ENCODE peak calls at places on chromosome 9, in four cellular contexts. One of them, this sample, is unnamed.

GRCh38 chr9:109001275-109001676 is 12.0 kb downstream of the CTNNAL1 start:
- DNase-seq in uterus: no peak
- DNase-seq in prostate gland: no peak
- DNase-seq in HCT116: peak
- DNase-seq in this sample: peak

GRCh38 chr9:89564257-89564878 is 40.4 kb upstream of the GADD45G start:
- DNase-seq in uterus: no peak
- DNase-seq in prostate gland: no peak
- DNase-seq in HCT116: peak
- DNase-seq in this sample: peak

GRCh38 chr9:17660158-17660557 is 81.3 kb downstream of the SH3GL2 start:
- DNase-seq in prostate gland: no peak
- DNase-seq in HCT116: no peak
- DNase-seq in uterus: no peak
- DNase-seq in this sample: no peak

GRCh38 chr9:71681104-71681707 is 87.1 kb downstream of the CEMIP2 start:
- DNase-seq in HCT116: no peak
- DNase-seq in uterus: no peak
- DNase-seq in prostate gland: no peak
- DNase-seq in this sample: no peak

GRCh38 chr9:116331241-116331640 is 177.7 kb downstream of the PAPPA start:
- DNase-seq in HCT116: no peak
- DNase-seq in uterus: no peak
- DNase-seq in prostate gland: no peak
- DNase-seq in this sample: no peak

GRCh38 chr9:128434340-128434739 is 13.7 kb downstream of the CERCAM start:
- DNase-seq in prostate gland: no peak
- DNase-seq in HCT116: no peak
- DNase-seq in uterus: no peak
- DNase-seq in this sample: no peak

GRCh38 chr9:33142531-33142930 is 24.6 kb downstream of the B4GALT1 start:
- DNase-seq in HCT116: no peak
- DNase-seq in uterus: no peak
- DNase-seq in prostate gland: no peak
- DNase-seq in this sample: no peak

GRCh38 chr9:127968717-127969383 is 11.9 kb downstream of the EEIG1 start:
- DNase-seq in prostate gland: peak
- DNase-seq in HCT116: peak
- DNase-seq in uterus: peak
- DNase-seq in this sample: peak

GRCh38 chr9:613771-614347 is 227.6 kb upstream of the DMRT1 start:
- DNase-seq in prostate gland: peak
- DNase-seq in HCT116: peak
- DNase-seq in uterus: peak
- DNase-seq in this sample: peak

GRCh38 chr9:13485068-13485596 is 205.6 kb upstream of the MPDZ start:
- DNase-seq in HCT116: no peak
- DNase-seq in prostate gland: peak
- DNase-seq in uterus: peak
- DNase-seq in this sample: peak

GRCh38 chr9:13487071-13487470 is 207.6 kb upstream of the MPDZ start:
- DNase-seq in HCT116: no peak
- DNase-seq in uterus: no peak
- DNase-seq in prostate gland: no peak
- DNase-seq in this sample: no peak

GRCh38 chr9:13487498-13487897 is 208.0 kb upstream of the MPDZ start:
- DNase-seq in HCT116: no peak
- DNase-seq in prostate gland: no peak
- DNase-seq in uterus: no peak
- DNase-seq in this sample: no peak

GRCh38 chr9:13481274-13481673 is 201.8 kb upstream of the MPDZ start:
- DNase-seq in HCT116: no peak
- DNase-seq in prostate gland: no peak
- DNase-seq in uterus: no peak
- DNase-seq in this sample: no peak

DNA sequence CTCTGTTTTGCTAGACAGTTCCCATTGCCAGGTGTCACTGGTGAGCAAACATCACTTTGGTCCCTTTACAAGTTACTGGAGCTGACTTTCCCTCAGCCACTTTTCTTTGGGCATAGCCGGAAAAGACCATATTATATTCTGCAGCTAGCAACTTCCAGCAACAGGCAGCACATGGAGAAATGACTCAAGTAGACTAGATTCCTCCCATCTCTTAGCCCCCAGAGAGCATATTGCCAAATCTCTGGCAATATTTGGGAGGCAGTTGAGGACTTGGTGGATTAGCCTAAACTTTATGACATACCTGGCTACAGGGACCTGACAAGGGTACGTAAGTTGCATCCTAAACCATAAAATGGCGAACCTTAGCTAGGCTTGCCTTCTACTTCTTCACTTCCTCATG is 204.7 kb upstream of the MPDZ start:
- DNase-seq in uterus: no peak
- DNase-seq in prostate gland: no peak
- DNase-seq in HCT116: no peak
- DNase-seq in this sample: no peak
- H3K27ac ChIP-seq in uterus: peak
- H3K27ac ChIP-seq in prostate gland: no peak
- H3K27ac ChIP-seq in HCT116: no peak
- H3K27ac ChIP-seq in this sample: no peak

GRCh38 chr9:136149853-136150252 is 31.2 kb upstream of the TMEM250 start:
- DNase-seq in HCT116: no peak
- DNase-seq in prostate gland: no peak
- DNase-seq in uterus: no peak
- DNase-seq in this sample: no peak

GRCh38 chr9:136146126-136147037 is 27.7 kb upstream of the TMEM250 start:
- DNase-seq in uterus: no peak
- DNase-seq in HCT116: no peak
- DNase-seq in prostate gland: no peak
- DNase-seq in this sample: no peak

GRCh38 chr9:136148766-136149165 is 30.1 kb upstream of the TMEM250 start:
- DNase-seq in uterus: no peak
- DNase-seq in HCT116: no peak
- DNase-seq in prostate gland: no peak
- DNase-seq in this sample: no peak

GRCh38 chr9:136147038-136147889 is 28.6 kb upstream of the TMEM250 start:
- DNase-seq in HCT116: no peak
- DNase-seq in uterus: no peak
- DNase-seq in prostate gland: no peak
- DNase-seq in this sample: no peak

GRCh38 chr9:136147890-136148714 is 29.4 kb upstream of the TMEM250 start:
- DNase-seq in HCT116: no peak
- DNase-seq in prostate gland: no peak
- DNase-seq in uterus: no peak
- DNase-seq in this sample: no peak
- TF ChIP-seq CTCF in HCT116: no peak
- TF ChIP-seq CTCF in prostate gland: no peak
- TF ChIP-seq CTCF in uterus: no peak
- TF ChIP-seq CTCF in this sample: no peak

DNA sequence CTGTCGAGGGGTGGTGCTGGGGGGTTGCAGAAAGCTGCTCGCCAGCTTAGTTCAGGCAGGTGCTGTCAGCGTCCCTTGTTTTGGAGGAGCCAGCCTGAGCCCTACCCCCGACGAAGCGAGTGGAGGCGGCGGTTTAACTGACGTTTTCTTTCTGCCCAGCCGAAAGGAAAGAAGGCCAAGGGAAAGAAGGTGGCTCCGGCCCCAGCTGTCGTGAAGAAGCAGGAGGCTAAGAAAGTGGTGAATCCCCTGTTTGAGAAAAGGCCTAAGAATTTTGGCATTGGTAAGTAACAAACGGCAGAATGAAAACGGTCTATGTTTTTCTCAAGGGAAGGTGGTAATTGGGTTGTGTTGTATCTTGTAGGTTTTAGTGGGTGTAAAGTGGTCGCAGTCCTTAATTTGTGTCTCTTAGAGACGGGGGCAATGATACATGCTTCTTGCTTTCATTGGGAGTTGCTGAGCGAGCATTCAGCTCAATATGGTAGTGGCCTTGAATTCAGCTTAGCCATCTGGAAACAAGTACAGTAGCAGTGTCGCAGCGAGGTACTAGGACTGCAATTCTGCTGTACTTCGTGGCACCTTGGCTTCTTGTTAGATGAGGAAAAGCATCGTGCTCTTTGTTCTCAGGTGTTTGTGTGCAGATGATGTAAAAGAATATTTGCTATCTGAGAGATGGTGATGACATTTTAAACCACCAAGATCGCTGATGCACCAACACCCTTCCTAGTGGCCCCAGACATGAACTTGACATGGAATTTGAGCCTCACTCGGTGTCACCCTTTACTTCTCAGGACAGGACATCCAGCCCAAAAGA is 950 bp downstream of the RPL7A start:
- DNase-seq in uterus: no peak
- DNase-seq in prostate gland: no peak
- DNase-seq in HCT116: no peak
- DNase-seq in this sample: no peak
- H3K27ac ChIP-seq in uterus: peak
- H3K27ac ChIP-seq in prostate gland: peak
- H3K27ac ChIP-seq in HCT116: peak
- H3K27ac ChIP-seq in this sample: peak

DNA sequence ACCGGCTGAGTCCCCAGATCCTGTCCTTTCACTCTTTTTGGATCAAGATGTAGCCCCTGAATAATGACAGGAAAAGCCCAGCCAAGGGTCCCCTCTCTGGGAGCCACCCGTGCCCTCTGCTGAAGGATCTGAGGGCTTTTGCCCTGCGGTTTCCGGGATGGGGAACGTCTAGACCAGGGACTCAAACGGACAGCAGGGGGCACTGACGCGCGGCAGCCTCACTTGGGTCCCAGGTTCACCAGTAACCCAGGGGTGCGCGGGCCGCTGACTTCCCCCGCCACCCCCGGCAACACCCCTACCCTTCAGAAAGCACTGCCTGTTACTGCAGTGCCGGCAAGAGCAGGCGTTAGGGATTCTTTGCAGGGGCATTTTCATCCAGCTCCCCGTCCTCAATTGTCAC is 98.7 kb upstream of the FCN2 start:
- DNase-seq in HCT116: no peak
- DNase-seq in uterus: no peak
- DNase-seq in prostate gland: no peak
- DNase-seq in this sample: no peak
- TF ChIP-seq CTCF in HCT116: peak
- TF ChIP-seq CTCF in uterus: peak
- TF ChIP-seq CTCF in prostate gland: no peak
- TF ChIP-seq CTCF in this sample: no peak

GRCh38 chr9:70419546-70420266 is 5.2 kb upstream of the KLF9 start:
- DNase-seq in uterus: peak
- DNase-seq in HCT116: peak
- DNase-seq in prostate gland: peak
- DNase-seq in this sample: peak

GRCh38 chr9:70421272-70422180 is 7.1 kb upstream of the KLF9 start:
- DNase-seq in prostate gland: no peak
- DNase-seq in HCT116: no peak
- DNase-seq in uterus: peak
- DNase-seq in this sample: no peak

GRCh38 chr9:70418822-70419545 is 4.5 kb upstream of the KLF9 start:
- DNase-seq in uterus: peak
- DNase-seq in prostate gland: peak
- DNase-seq in HCT116: peak
- DNase-seq in this sample: peak

GRCh38 chr9:70421020-70421271 is 6.5 kb upstream of the KLF9 start:
- DNase-seq in uterus: no peak
- DNase-seq in prostate gland: no peak
- DNase-seq in HCT116: no peak
- DNase-seq in this sample: peak

GRCh38 chr9:70420267-70421019 is 6.0 kb upstream of the KLF9 start:
- DNase-seq in HCT116: peak
- DNase-seq in prostate gland: peak
- DNase-seq in uterus: peak
- DNase-seq in this sample: peak
- H3K27ac ChIP-seq in HCT116: peak
- H3K27ac ChIP-seq in prostate gland: peak
- H3K27ac ChIP-seq in uterus: peak
- H3K27ac ChIP-seq in this sample: peak

GRCh38 chr9:131273146-131273545 is 3.2 kb downstream of the FAM78A start:
- DNase-seq in uterus: no peak
- DNase-seq in HCT116: no peak
- DNase-seq in prostate gland: no peak
- DNase-seq in this sample: no peak
- TF ChIP-seq CTCF in uterus: no peak
- TF ChIP-seq CTCF in HCT116: no peak
- TF ChIP-seq CTCF in prostate gland: no peak
- TF ChIP-seq CTCF in this sample: no peak

This sample was measured in RWPE1.